ENCODE peak calls at places on chromosome 16, in ten cellular contexts. One of them, this sample, is unnamed.
A peak's percentile ranks its signal among the peaks of the same experiment; 100 is the strongest.

GRCh38 chr16:12132290-12132689 is 155.8 kb downstream of the SNX29 start:
- DNase-seq in AG09319: no peak
- DNase-seq in NCI-H1092 treated with DMSO at 0.1 percent for 48 hours: no peak
- DNase-seq in activated CD4-positive, alpha-beta T cell treated with anti-CD3 and anti-CD28 coated beads for 1 hour: no peak
- DNase-seq in GOT3: no peak
- DNase-seq in stimulated activated naive CD4-positive, alpha-beta T cell treated with Interleukin-2 at 50 U/mL for 16 hours: no peak
- DNase-seq in stimulated activated CD8-positive, alpha-beta memory T cell treated with anti-CD3 and anti-CD28 coated beads, Interleukin-7, amount 100 ng/mL, for 24 hours: no peak
- DNase-seq in ELF-1: no peak
- DNase-seq in AG20443: no peak
- DNase-seq in psoas muscle: no peak
- DNase-seq in this sample: no peak

GRCh38 chr16:56871172-56871593 is 6.2 kb downstream of the SLC12A3 start:
- DNase-seq in AG09319: no peak
- DNase-seq in NCI-H1092 treated with DMSO at 0.1 percent for 48 hours: no peak
- DNase-seq in activated CD4-positive, alpha-beta T cell treated with anti-CD3 and anti-CD28 coated beads for 1 hour: no peak
- DNase-seq in GOT3: no peak
- DNase-seq in stimulated activated naive CD4-positive, alpha-beta T cell treated with Interleukin-2 at 50 U/mL for 16 hours: no peak
- DNase-seq in stimulated activated CD8-positive, alpha-beta memory T cell treated with anti-CD3 and anti-CD28 coated beads, Interleukin-7, amount 100 ng/mL, for 24 hours: no peak
- DNase-seq in ELF-1: peak; percentile 74
- DNase-seq in AG20443: peak; percentile 93
- DNase-seq in psoas muscle: no peak
- DNase-seq in this sample: no peak

GRCh38 chr16:73713817-73714495 is 582.7 kb upstream of the PSMD7 start:
- DNase-seq in AG09319: no peak
- DNase-seq in NCI-H1092 treated with DMSO at 0.1 percent for 48 hours: no peak
- DNase-seq in activated CD4-positive, alpha-beta T cell treated with anti-CD3 and anti-CD28 coated beads for 1 hour: no peak
- DNase-seq in GOT3: no peak
- DNase-seq in stimulated activated naive CD4-positive, alpha-beta T cell treated with Interleukin-2 at 50 U/mL for 16 hours: no peak
- DNase-seq in stimulated activated CD8-positive, alpha-beta memory T cell treated with anti-CD3 and anti-CD28 coated beads, Interleukin-7, amount 100 ng/mL, for 24 hours: no peak
- DNase-seq in ELF-1: peak; percentile 39
- DNase-seq in AG20443: peak; percentile 16
- DNase-seq in psoas muscle: peak; percentile 18
- DNase-seq in this sample: peak; percentile 72

GRCh38 chr16:10938321-10938720 is 3.9 kb downstream of the DEXI start:
- DNase-seq in AG09319: no peak
- DNase-seq in NCI-H1092 treated with DMSO at 0.1 percent for 48 hours: no peak
- DNase-seq in activated CD4-positive, alpha-beta T cell treated with anti-CD3 and anti-CD28 coated beads for 1 hour: no peak
- DNase-seq in GOT3: no peak
- DNase-seq in stimulated activated naive CD4-positive, alpha-beta T cell treated with Interleukin-2 at 50 U/mL for 16 hours: peak; percentile 14
- DNase-seq in stimulated activated CD8-positive, alpha-beta memory T cell treated with anti-CD3 and anti-CD28 coated beads, Interleukin-7, amount 100 ng/mL, for 24 hours: no peak
- DNase-seq in ELF-1: no peak
- DNase-seq in AG20443: no peak
- DNase-seq in psoas muscle: peak; percentile 21
- DNase-seq in this sample: no peak

GRCh38 chr16:53852678-53853077 is 148.7 kb downstream of the FTO start:
- DNase-seq in AG09319: no peak
- DNase-seq in NCI-H1092 treated with DMSO at 0.1 percent for 48 hours: no peak
- DNase-seq in activated CD4-positive, alpha-beta T cell treated with anti-CD3 and anti-CD28 coated beads for 1 hour: no peak
- DNase-seq in GOT3: no peak
- DNase-seq in stimulated activated naive CD4-positive, alpha-beta T cell treated with Interleukin-2 at 50 U/mL for 16 hours: no peak
- DNase-seq in stimulated activated CD8-positive, alpha-beta memory T cell treated with anti-CD3 and anti-CD28 coated beads, Interleukin-7, amount 100 ng/mL, for 24 hours: no peak
- DNase-seq in ELF-1: no peak
- DNase-seq in AG20443: no peak
- DNase-seq in psoas muscle: no peak
- DNase-seq in this sample: no peak

GRCh38 chr16:86959182-86959651 is 358.0 kb downstream of the C16orf95 start:
- DNase-seq in AG09319: no peak
- DNase-seq in NCI-H1092 treated with DMSO at 0.1 percent for 48 hours: no peak
- DNase-seq in activated CD4-positive, alpha-beta T cell treated with anti-CD3 and anti-CD28 coated beads for 1 hour: no peak
- DNase-seq in GOT3: no peak
- DNase-seq in stimulated activated naive CD4-positive, alpha-beta T cell treated with Interleukin-2 at 50 U/mL for 16 hours: no peak
- DNase-seq in stimulated activated CD8-positive, alpha-beta memory T cell treated with anti-CD3 and anti-CD28 coated beads, Interleukin-7, amount 100 ng/mL, for 24 hours: no peak
- DNase-seq in ELF-1: peak; percentile 55
- DNase-seq in AG20443: no peak
- DNase-seq in psoas muscle: no peak
- DNase-seq in this sample: no peak

GRCh38 chr16:50585331-50585776 is 37.2 kb downstream of the NKD1 start:
- DNase-seq in AG09319: no peak
- DNase-seq in NCI-H1092 treated with DMSO at 0.1 percent for 48 hours: no peak
- DNase-seq in activated CD4-positive, alpha-beta T cell treated with anti-CD3 and anti-CD28 coated beads for 1 hour: no peak
- DNase-seq in GOT3: no peak
- DNase-seq in stimulated activated naive CD4-positive, alpha-beta T cell treated with Interleukin-2 at 50 U/mL for 16 hours: no peak
- DNase-seq in stimulated activated CD8-positive, alpha-beta memory T cell treated with anti-CD3 and anti-CD28 coated beads, Interleukin-7, amount 100 ng/mL, for 24 hours: no peak
- DNase-seq in ELF-1: no peak
- DNase-seq in AG20443: peak; percentile 50
- DNase-seq in psoas muscle: peak; percentile 78
- DNase-seq in this sample: no peak

GRCh38 chr16:1494129-1494640 is 1.0 kb downstream of the TELO2 start:
- DNase-seq in AG09319: peak; percentile 43
- DNase-seq in NCI-H1092 treated with DMSO at 0.1 percent for 48 hours: peak; percentile 15
- DNase-seq in activated CD4-positive, alpha-beta T cell treated with anti-CD3 and anti-CD28 coated beads for 1 hour: no peak
- DNase-seq in GOT3: no peak
- DNase-seq in stimulated activated naive CD4-positive, alpha-beta T cell treated with Interleukin-2 at 50 U/mL for 16 hours: no peak
- DNase-seq in stimulated activated CD8-positive, alpha-beta memory T cell treated with anti-CD3 and anti-CD28 coated beads, Interleukin-7, amount 100 ng/mL, for 24 hours: no peak
- DNase-seq in ELF-1: peak; percentile 70
- DNase-seq in AG20443: peak; percentile 93
- DNase-seq in psoas muscle: peak; percentile 75
- DNase-seq in this sample: peak; percentile 63

GRCh38 chr16:4272114-4272954 is 489 bp downstream of the TFAP4 start:
- DNase-seq in AG09319: no peak
- DNase-seq in NCI-H1092 treated with DMSO at 0.1 percent for 48 hours: peak; percentile 33
- DNase-seq in activated CD4-positive, alpha-beta T cell treated with anti-CD3 and anti-CD28 coated beads for 1 hour: no peak
- DNase-seq in GOT3: no peak
- DNase-seq in stimulated activated naive CD4-positive, alpha-beta T cell treated with Interleukin-2 at 50 U/mL for 16 hours: peak; percentile 55
- DNase-seq in stimulated activated CD8-positive, alpha-beta memory T cell treated with anti-CD3 and anti-CD28 coated beads, Interleukin-7, amount 100 ng/mL, for 24 hours: no peak
- DNase-seq in ELF-1: peak; percentile 64
- DNase-seq in AG20443: peak; percentile 48
- DNase-seq in psoas muscle: peak; percentile 60
- DNase-seq in this sample: peak; percentile 72

GRCh38 chr16:719815-720506 is 985 bp upstream of the ANTKMT start:
- DNase-seq in AG09319: no peak
- DNase-seq in NCI-H1092 treated with DMSO at 0.1 percent for 48 hours: peak; percentile 63
- DNase-seq in activated CD4-positive, alpha-beta T cell treated with anti-CD3 and anti-CD28 coated beads for 1 hour: no peak
- DNase-seq in GOT3: no peak
- DNase-seq in stimulated activated naive CD4-positive, alpha-beta T cell treated with Interleukin-2 at 50 U/mL for 16 hours: no peak
- DNase-seq in stimulated activated CD8-positive, alpha-beta memory T cell treated with anti-CD3 and anti-CD28 coated beads, Interleukin-7, amount 100 ng/mL, for 24 hours: no peak
- DNase-seq in ELF-1: peak; percentile 43
- DNase-seq in AG20443: no peak
- DNase-seq in psoas muscle: no peak
- DNase-seq in this sample: no peak

GRCh38 chr16:70746708-70747424 is 54.1 kb downstream of the VAC14 start:
- DNase-seq in AG09319: peak; percentile 81
- DNase-seq in NCI-H1092 treated with DMSO at 0.1 percent for 48 hours: peak; percentile 15
- DNase-seq in activated CD4-positive, alpha-beta T cell treated with anti-CD3 and anti-CD28 coated beads for 1 hour: no peak
- DNase-seq in GOT3: peak; percentile 64
- DNase-seq in stimulated activated naive CD4-positive, alpha-beta T cell treated with Interleukin-2 at 50 U/mL for 16 hours: no peak
- DNase-seq in stimulated activated CD8-positive, alpha-beta memory T cell treated with anti-CD3 and anti-CD28 coated beads, Interleukin-7, amount 100 ng/mL, for 24 hours: no peak
- DNase-seq in ELF-1: no peak
- DNase-seq in AG20443: peak; percentile 86
- DNase-seq in psoas muscle: peak; percentile 77
- DNase-seq in this sample: no peak

GRCh38 chr16:57503366-57503765 is 17.1 kb upstream of the DOK4 start:
- DNase-seq in AG09319: no peak
- DNase-seq in NCI-H1092 treated with DMSO at 0.1 percent for 48 hours: peak; percentile 41
- DNase-seq in activated CD4-positive, alpha-beta T cell treated with anti-CD3 and anti-CD28 coated beads for 1 hour: no peak
- DNase-seq in GOT3: no peak
- DNase-seq in stimulated activated naive CD4-positive, alpha-beta T cell treated with Interleukin-2 at 50 U/mL for 16 hours: no peak
- DNase-seq in stimulated activated CD8-positive, alpha-beta memory T cell treated with anti-CD3 and anti-CD28 coated beads, Interleukin-7, amount 100 ng/mL, for 24 hours: no peak
- DNase-seq in ELF-1: peak; percentile 67
- DNase-seq in AG20443: no peak
- DNase-seq in psoas muscle: no peak
- DNase-seq in this sample: no peak

This sample was measured in mesendoderm.